ENCODE peak calls at places on chromosomes 5 and 9, in four cellular contexts. G is left ventricle myocardium inferior, F is RWPE2, L is H1. O is an unnamed sample.

GRCh38 chr5:97919719-97920118 is 736.7 kb upstream of the RIOK2 start:
- DNase-seq in G (no peak), F (no peak), L (no peak), O (no peak)

GRCh38 chr5:52262844-52263243 is 524.9 kb upstream of the ITGA1 start:
- DNase-seq in G (no peak), F (no peak), L (no peak), O (no peak)

GRCh38 chr5:175654807-175655206 is 3.1 kb upstream of the HRH2 start:
- DNase-seq in G (no peak), F (no peak), L (no peak), O (no peak)

GRCh38 chr5:6296524-6296923 is 81.8 kb downstream of the MED10 start:
- DNase-seq in G (no peak), F (no peak), L (no peak), O (no peak)

GRCh38 chr5:148831590-148832565 is 5.5 kb downstream of the ADRB2 start:
- DNase-seq in G (no peak), F (no peak), L (no peak), O (peak; percentile 37)

GRCh38 chr5:121681200-121681855 is 170.4 kb upstream of the FTMT start:
- DNase-seq in G (no peak), F (no peak), L (no peak), O (no peak)

GRCh38 chr5:25544652-25545249 is 900.0 kb upstream of the CDH10 start:
- DNase-seq in G (no peak), F (no peak), L (peak; percentile 64), O (no peak)

GRCh38 chr5:84623034-84623433 is 238.4 kb upstream of the EDIL3 start:
- DNase-seq in G (no peak), F (no peak), L (no peak), O (no peak)

GRCh38 chr5:56330167-56330566 is 97.0 kb upstream of the ANKRD55 start:
- DNase-seq in G (no peak), F (no peak), L (no peak), O (no peak)

GRCh38 chr5:56329652-56330051 is 96.5 kb upstream of the ANKRD55 start:
- DNase-seq in G (no peak), F (no peak), L (no peak), O (no peak)

GRCh38 chr5:56327810-56328209 is 94.7 kb upstream of the ANKRD55 start:
- DNase-seq in G (no peak), F (no peak), L (no peak), O (no peak)

GRCh38 chr5:56328753-56329560 is 95.8 kb upstream of the ANKRD55 start:
- DNase-seq in G (no peak), F (no peak), L (no peak), O (no peak)

DNA sequence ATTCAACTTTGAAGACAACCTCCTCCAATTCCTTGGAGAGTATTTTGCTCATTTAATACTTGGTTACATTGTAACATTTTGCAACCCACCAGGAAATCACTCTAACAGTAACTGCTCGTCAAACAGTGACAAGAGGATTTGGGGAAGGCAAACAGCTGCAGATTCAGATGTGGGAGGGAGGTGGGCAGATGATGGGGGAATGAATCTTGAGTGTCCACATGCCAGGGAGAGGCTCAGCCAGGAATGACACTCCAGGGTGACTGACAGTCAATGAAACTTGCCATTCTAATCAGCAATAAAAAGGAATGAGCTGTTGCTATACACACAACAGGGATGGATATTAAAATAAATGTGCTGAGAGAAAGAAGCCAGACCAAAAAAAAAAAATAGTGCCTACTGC is 97.7 kb upstream of the ANKRD55 start:
- DNase-seq in G (no peak), F (no peak), L (no peak), O (no peak)
- H3K27ac ChIP-seq in G (peak overlapping the region; percentile 43), F (no peak overlapping the region), L (no peak overlapping the region), O (no peak overlapping the region)

DNA sequence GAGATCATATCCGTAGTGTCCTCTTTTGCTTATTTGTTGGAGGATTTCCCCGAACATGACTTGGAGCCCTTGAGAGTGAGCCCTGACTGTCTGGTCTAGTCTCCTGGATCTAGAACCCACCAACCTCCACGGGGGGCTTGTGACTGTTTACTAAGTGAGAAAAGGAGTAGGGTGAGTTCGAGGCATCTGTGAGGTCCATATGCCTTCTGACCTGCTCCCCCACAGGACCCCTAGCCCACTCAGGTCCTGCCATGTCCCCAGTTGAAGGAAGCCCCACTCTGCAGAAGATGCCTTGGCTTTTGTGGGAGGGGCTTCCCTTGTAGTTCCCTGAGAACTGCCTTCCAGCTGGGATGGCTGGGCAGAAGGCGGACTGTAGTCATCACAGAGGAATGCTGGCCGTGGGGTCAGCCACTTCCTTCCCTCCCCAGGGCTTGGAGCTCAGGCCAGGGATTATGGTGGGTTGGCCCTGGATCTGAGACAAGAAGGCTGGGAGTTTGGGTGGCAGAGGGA is 7.0 kb upstream of the IRF1 start:
- DNase-seq in G (peak; percentile 71), F (peak; percentile 95), L (no peak), O (peak; percentile 69)
- H3K4me1 ChIP-seq in G (peaks cover 68% of the 10 kb centered on the region), F (peaks cover 25% of the 10 kb centered on the region), L (peaks cover 7% of the 10 kb centered on the region), O (peaks cover 22% of the 10 kb centered on the region)

DNA sequence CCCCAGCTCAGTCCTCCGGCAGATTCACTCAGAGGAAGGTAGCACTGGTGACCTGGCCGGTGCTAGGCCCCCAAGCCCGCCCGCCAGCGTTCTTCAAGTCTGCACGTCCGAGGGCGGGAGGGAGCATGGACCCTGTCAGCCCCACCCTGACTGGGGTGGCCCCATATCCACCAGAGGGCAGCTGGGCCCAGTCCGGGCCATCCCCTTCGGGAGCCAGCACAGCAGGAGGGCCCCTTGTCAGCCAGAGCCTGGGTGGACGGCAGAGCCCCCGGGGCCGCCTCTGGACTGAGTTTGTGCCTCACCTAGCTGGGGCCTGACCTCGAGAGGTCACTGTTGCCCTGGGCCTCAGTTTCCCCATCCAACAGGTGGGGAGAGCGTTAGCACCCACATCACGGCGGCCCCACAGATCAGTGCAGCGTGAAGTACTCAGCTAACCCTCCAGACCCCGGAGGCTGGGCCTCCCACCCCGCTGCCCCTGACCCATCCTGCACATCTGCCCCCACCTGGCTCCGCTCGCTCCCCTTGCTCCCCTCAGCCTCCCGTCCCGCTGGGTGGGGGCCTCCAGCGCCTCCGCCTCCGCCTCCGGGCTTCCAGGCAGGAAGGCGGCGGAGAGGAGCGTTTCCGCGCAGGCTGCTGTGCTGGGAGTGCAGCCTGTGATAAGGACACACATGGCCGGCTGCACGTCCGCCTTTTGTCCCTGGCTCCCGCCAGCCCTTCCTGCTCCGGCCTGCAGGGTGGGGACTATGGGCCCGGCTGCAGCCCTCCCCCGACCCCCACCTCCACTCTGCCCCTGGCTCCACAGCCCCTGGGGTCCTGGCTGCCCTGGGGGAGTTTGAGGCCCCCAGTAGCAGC is 16.6 kb upstream of the EGFL7 start:
- DNase-seq in G (peak; percentile 86), F (no peak), L (peak; percentile 48), O (peak; percentile 45)
- TF ChIP-seq CTCF in G (peak; percentile 54), F (no peak), L (no peak), O (no peak)

GRCh38 chr5:154107010-154107409 is 68.2 kb downstream of the MFAP3 start:
- DNase-seq in G (no peak), F (no peak), L (no peak), O (no peak)
- H3K27ac ChIP-seq in G (no peak overlapping the region), F (no peak overlapping the region), L (peak overlapping the region; percentile 26), O (no peak overlapping the region)

DNA sequence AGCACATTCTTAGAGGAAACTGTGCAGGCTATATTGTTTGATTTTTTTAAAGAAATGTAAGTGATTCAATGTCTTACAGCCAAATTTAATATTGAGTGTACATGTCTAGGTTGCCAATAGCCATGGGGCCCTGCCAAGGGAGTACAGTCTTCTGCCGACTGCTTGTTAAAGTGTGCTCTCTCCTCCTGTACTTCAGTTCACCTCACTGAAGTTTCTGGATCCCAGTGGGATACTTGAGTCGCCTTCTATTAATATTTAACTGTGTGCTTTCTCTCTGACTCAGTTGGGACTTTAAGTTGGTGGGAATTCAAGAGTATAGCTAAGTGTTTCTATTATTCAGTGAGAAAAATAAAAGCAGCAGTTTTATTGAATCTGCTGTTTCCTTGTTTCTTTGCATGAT is 44.5 kb upstream of the C5orf47 start:
- DNase-seq in G (no peak), F (no peak), L (no peak), O (no peak)
- H3K4me1 ChIP-seq in G (peaks cover 57% of the 10 kb centered on the region), F (no peaks in the 10 kb centered on the region), L (peaks cover 4% of the 10 kb centered on the region), O (peaks cover 60% of the 10 kb centered on the region)

DNA sequence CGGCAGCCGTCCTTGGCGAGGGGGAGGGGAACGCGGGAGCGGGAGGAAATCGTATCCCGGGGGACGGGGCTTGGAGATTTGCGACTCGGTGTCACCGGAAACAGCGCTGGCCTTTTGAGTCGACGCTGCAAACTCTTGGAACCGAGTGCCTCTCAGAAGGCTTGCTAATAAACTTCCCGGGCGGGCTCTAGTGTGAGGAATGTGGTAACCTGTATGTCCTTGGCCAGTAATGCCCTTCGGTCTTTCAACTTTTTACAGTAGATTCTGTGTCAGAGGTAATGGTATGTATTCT is 82.7 kb downstream of the PTPDC1 start:
- DNase-seq in G (no peak), F (no peak), L (no peak), O (no peak)
- TF ChIP-seq CTCF in G (no peak), F (no peak), L (no peak), O (no peak)

DNA sequence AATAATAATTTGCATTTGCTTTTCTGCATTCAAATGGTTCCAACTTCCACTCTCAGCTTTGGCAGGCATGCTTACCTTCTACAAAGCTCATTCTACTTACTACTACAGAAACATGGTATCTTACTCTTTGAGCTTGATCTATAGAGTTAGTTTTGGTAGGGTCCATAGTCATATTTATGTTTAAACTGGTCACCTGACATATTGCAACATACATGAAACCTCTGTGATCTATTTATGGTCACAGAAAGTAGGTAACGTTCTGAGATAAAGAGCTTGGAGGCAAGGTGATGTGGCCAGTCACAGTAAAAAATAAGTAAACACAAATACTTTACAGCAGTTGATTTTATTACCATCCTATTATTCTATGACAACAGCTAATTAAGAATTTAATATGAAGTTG is 2.8 kb downstream of the NREP start:
- DNase-seq in G (no peak), F (no peak), L (no peak), O (no peak)
- H3K27ac ChIP-seq in G (no peak overlapping the region), F (no peak overlapping the region), L (no peak overlapping the region), O (no peak overlapping the region)

DNA sequence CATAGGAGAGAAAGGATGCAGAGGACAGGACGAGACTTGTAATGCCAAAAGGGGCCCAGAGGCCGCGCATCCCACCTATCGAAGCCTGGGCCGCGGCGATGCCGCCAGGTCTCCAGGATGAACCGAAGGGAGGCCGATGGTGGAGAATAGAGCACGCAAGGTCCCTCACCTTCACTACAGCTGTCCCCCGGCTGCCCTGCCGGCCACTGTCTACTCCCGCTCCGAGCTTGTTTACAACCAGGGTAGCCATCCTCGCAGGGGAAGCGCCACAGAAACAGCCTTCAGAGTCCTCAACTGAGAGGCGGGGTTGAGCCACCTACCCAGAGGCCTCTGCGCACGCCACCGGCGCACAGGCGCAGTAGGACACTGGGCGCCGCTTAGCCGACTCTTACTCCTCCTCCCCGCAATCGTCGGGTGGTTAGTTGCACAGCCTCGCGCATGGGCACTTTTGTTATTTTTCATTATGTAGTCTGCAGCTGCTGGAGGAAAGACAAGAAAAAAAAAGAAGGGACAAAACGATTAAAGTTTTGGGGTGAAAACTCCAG is at the start of gene TRIM23:
- DNase-seq in G (peak; percentile 91), F (peak; percentile 93), L (peak; percentile 89), O (peak; percentile 88)
- H3K4me1 ChIP-seq in G (peaks cover 68% of the 10 kb centered on the region), F (peaks cover 17% of the 10 kb centered on the region), L (peaks cover 2% of the 10 kb centered on the region), O (peaks cover 22% of the 10 kb centered on the region)

GRCh38 chr9:4674783-4675182 is 4.6 kb upstream of the CDC37L1 start:
- DNase-seq in G (no peak), F (no peak), L (no peak), O (no peak)
- TF ChIP-seq CTCF in G (no peak), F (no peak), L (no peak), O (no peak)

GRCh38 chr5:137190441-137190840 is 308.7 kb downstream of the SPOCK1 start:
- DNase-seq in G (no peak), F (no peak), L (no peak), O (no peak)
- H3K27ac ChIP-seq in G (no peak overlapping the region), F (peak overlapping the region; percentile 45), L (no peak overlapping the region), O (no peak overlapping the region)

O was measured in pancreas.